ENCODE peak calls at places on chromosomes 4 and X, in four cellular contexts. I is left cardiac atrium, S is left ventricle myocardium inferior, O is hippocampal formation. N is an unnamed sample.

GRCh38 chr4:75686346-75686745 is 13.1 kb upstream of the G3BP2 start:
- DNase-seq in S (no peak), O (no peak), I (no peak), N (no peak)

GRCh38 chr4:185099024-185099682 is 43.9 kb upstream of the SLC25A4 start:
- DNase-seq in O (no peak), S (no peak), I (no peak), N (no peak)

GRCh38 chrX:21166302-21166982 is 207.8 kb upstream of the CNKSR2 start:
- DNase-seq in S (no peak), O (no peak), I (no peak), N (no peak)

GRCh38 chr4:19074061-19074460 is 1052.5 kb upstream of the LCORL start:
- DNase-seq in O (no peak), I (no peak), S (no peak), N (no peak)

GRCh38 chr4:173012608-173013007 is 156.0 kb upstream of the GALNT7 start:
- DNase-seq in S (no peak), O (peak), I (no peak), N (no peak)

GRCh38 chr4:126977306-126977705 is 655.5 kb upstream of the INTU start:
- DNase-seq in O (no peak), I (peak), S (peak), N (no peak)

GRCh38 chr4:10571896-10572295 is 112.7 kb downstream of the CLNK start:
- DNase-seq in O (no peak), I (no peak), S (no peak), N (no peak)

GRCh38 chr4:22508376-22508775 is 7.5 kb downstream of the ADGRA3 start:
- DNase-seq in O (no peak), S (no peak), I (no peak), N (no peak)

GRCh38 chrX:8289523-8289922 is 118.5 kb upstream of the VCX2 start:
- DNase-seq in O (no peak), I (no peak), S (no peak), N (no peak)

GRCh38 chr4:94416335-94416734 is 35.4 kb upstream of the PDLIM5 start:
- DNase-seq in O (no peak), I (no peak), S (no peak), N (no peak)

GRCh38 chr4:143336828-143337599 is at the start of gene GAB1:
- DNase-seq in I (peak), S (peak), O (peak), N (peak)

GRCh38 chrX:39427492-39428289 is 626.4 kb downstream of the MID1IP1 start:
- DNase-seq in I (no peak), S (no peak), O (no peak), N (no peak)

GRCh38 chrX:53239474-53239873 is 14.5 kb upstream of the KDM5C start:
- DNase-seq in O (no peak), I (no peak), S (no peak), N (no peak)

GRCh38 chr4:3382251-3382650 is 59.5 kb upstream of the HGFAC start:
- DNase-seq in I (no peak), S (no peak), O (no peak), N (no peak)

GRCh38 chr4:38468491-38468890 is 195.5 kb upstream of the KLF3 start:
- DNase-seq in S (no peak), I (no peak), O (no peak), N (no peak)

GRCh38 chr4:14496969-14497368 is 505.3 kb upstream of the CPEB2 start:
- DNase-seq in O (no peak), I (no peak), S (no peak), N (no peak)

GRCh38 chrX:46811101-46811500 is 25.7 kb upstream of the RP2 start:
- DNase-seq in O (no peak), S (no peak), I (no peak), N (no peak)

GRCh38 chrX:29841750-29842149 is 373.6 kb upstream of the MAGEB2 start:
- DNase-seq in O (no peak), I (no peak), S (no peak), N (no peak)

GRCh38 chrX:9906919-9907318 is 60.2 kb upstream of the CLDN34 start:
- DNase-seq in I (no peak), O (no peak), S (no peak), N (no peak)

GRCh38 chr4:91220315-91220714 is 1083.5 kb upstream of the GRID2 start:
- DNase-seq in S (no peak), I (no peak), O (peak), N (no peak)

GRCh38 chrX:68511255-68511654 is 12.4 kb downstream of the YIPF6 start:
- DNase-seq in O (peak), S (no peak), I (no peak), N (no peak)

GRCh38 chr4:106323119-106323518 is 6.8 kb downstream of the AIMP1 start:
- DNase-seq in I (no peak), S (no peak), O (no peak), N (no peak)

GRCh38 chr4:23782778-23783455 is 106.9 kb downstream of the PPARGC1A start:
- DNase-seq in I (no peak), O (no peak), S (no peak), N (no peak)

GRCh38 chrX:25524150-25524549 is 508.4 kb upstream of the ARX start:
- DNase-seq in I (no peak), S (no peak), O (no peak), N (no peak)

GRCh38 chrX:8190341-8190830 is 19.3 kb upstream of the VCX2 start:
- DNase-seq in O (no peak), S (no peak), I (no peak), N (no peak)

GRCh38 chrX:44025611-44026010 is 52.4 kb upstream of the NDP start:
- DNase-seq in S (no peak), I (no peak), O (no peak), N (no peak)

GRCh38 chrX:40176979-40177430 is 79.2 kb upstream of the BCOR start:
- DNase-seq in I (peak), O (no peak), S (no peak), N (peak)

GRCh38 chr4:122842984-122843531 is 16.4 kb downstream of the FGF2 start:
- DNase-seq in S (no peak), I (peak), O (no peak), N (no peak)

GRCh38 chr4:61180405-61180804 is 19.7 kb upstream of the ADGRL3 start:
- DNase-seq in I (no peak), S (no peak), O (no peak), N (no peak)

GRCh38 chrX:97021680-97022079 is 138.0 kb downstream of the RPA4 start:
- DNase-seq in S (no peak), I (no peak), O (no peak), N (no peak)

GRCh38 chrX:150610038-150610437 is 41.6 kb downstream of the MTM1 start:
- DNase-seq in S (no peak), I (no peak), O (no peak), N (no peak)

GRCh38 chrX:96314974-96315373 is 369.7 kb upstream of the DIAPH2 start:
- DNase-seq in I (no peak), S (no peak), O (no peak), N (no peak)

GRCh38 chrX:136954930-136955329 is 74.4 kb upstream of the RBMX start:
- DNase-seq in S (no peak), O (no peak), I (no peak), N (no peak)

GRCh38 chr4:13481569-13481968 is 2.6 kb downstream of the RAB28 start:
- DNase-seq in O (no peak), S (no peak), I (no peak), N (no peak)

GRCh38 chr4:76689079-76689817 is 208.7 kb downstream of the SOWAHB start:
- DNase-seq in S (peak), O (no peak), I (peak), N (peak)

GRCh38 chrX:5823861-5824260 is 404.8 kb downstream of the NLGN4X start:
- DNase-seq in I (no peak), S (no peak), O (no peak), N (no peak)